ENCODE peak calls at places on chromosomes 6 and 20, in four cellular contexts. Z is AG04450, J is GM23248, F is lower leg skin. B is an unnamed sample.
A peak's percentile ranks its signal among the peaks of the same experiment; 100 is the strongest.

GRCh38 chr6:56314683-56315523 is 67.5 kb upstream of the COL21A1 start:
- DNase-seq in Z (no peak), F (no peak), J (peak; percentile 57), B (no peak)

GRCh38 chr6:131164506-131164905 is 29.2 kb downstream of the AKAP7 start:
- DNase-seq in F (no peak), J (peak; percentile 62), Z (no peak), B (no peak)

GRCh38 chr6:149127212-149127611 is 190.3 kb upstream of the TAB2 start:
- DNase-seq in Z (peak; percentile 8), J (peak; percentile 58), F (no peak), B (no peak)

GRCh38 chr6:16591681-16592549 is 169.3 kb downstream of the ATXN1 start:
- DNase-seq in Z (no peak), F (no peak), J (peak; percentile 38), B (no peak)

GRCh38 chr20:51335329-51335841 is 207.1 kb downstream of the NFATC2 start:
- DNase-seq in J (peak; percentile 96), Z (peak; percentile 98), F (no peak), B (peak; percentile 83)

GRCh38 chr6:122845916-122846632 is 57.0 kb downstream of the SMPDL3A start:
- DNase-seq in J (peak; percentile 58), F (no peak), Z (no peak), B (no peak)

GRCh38 chr20:58608096-58608840 is 42.8 kb upstream of the STX16 start:
- DNase-seq in F (no peak), J (no peak), Z (no peak), B (no peak)

GRCh38 chr20:62707981-62708521 is 585 bp upstream of the NTSR1 start:
- DNase-seq in J (no peak), F (no peak), Z (no peak), B (no peak)

GRCh38 chr6:37059344-37060194 is 54.1 kb downstream of the FGD2 start:
- DNase-seq in J (peak; percentile 98), F (peak; percentile 64), Z (peak; percentile 81), B (peak; percentile 80)

GRCh38 chr6:139407718-139408222 is 33.3 kb upstream of the CITED2 start:
- DNase-seq in Z (peak; percentile 74), F (no peak), J (peak; percentile 94), B (peak; percentile 97)

GRCh38 chr6:32127717-32128592 is at the start of gene ATF6B:
- DNase-seq in Z (peak; percentile 99), J (peak; percentile 100), F (peak; percentile 99), B (peak; percentile 99)

GRCh38 chr6:1552296-1552761 is 57.4 kb upstream of the FOXC1 start:
- DNase-seq in Z (no peak), J (peak; percentile 63), F (no peak), B (no peak)

GRCh38 chr6:168870982-168871381 is 382.7 kb downstream of the THBS2 start:
- DNase-seq in F (no peak), J (no peak), Z (no peak), B (no peak)

GRCh38 chr20:1503564-1504227 is 12.5 kb upstream of the SIRPB2 start:
- DNase-seq in J (peak; percentile 95), Z (peak; percentile 75), F (peak; percentile 80), B (peak; percentile 84)

GRCh38 chr20:59495894-59496510 is 108.3 kb upstream of the PHACTR3 start:
- DNase-seq in F (peak; percentile 46), J (peak; percentile 76), Z (peak; percentile 18), B (peak; percentile 11)

GRCh38 chr6:112010328-112010727 is 43.6 kb upstream of the CCN6 start:
- DNase-seq in F (no peak), J (no peak), Z (no peak), B (no peak)

GRCh38 chr20:60729119-60729900 is 522.8 kb upstream of the CDH4 start:
- DNase-seq in F (no peak), J (no peak), Z (no peak), B (no peak)

GRCh38 chr6:1604347-1604990 is 5.2 kb upstream of the FOXC1 start:
- DNase-seq in Z (no peak), J (peak; percentile 80), F (no peak), B (no peak)

GRCh38 chr6:61606500-61606899 is 679.5 kb downstream of the KHDRBS2 start:
- DNase-seq in F (no peak), Z (no peak), J (no peak), B (no peak)
- H3K4me3 ChIP-seq in F (no peak overlapping the region), Z (no peak overlapping the region), J (no peak overlapping the region), B (no peak overlapping the region)

GRCh38 chr20:53750827-53751393 is 157.3 kb upstream of the ZNF217 start:
- DNase-seq in Z (peak; percentile 65), F (peak; percentile 62), J (peak; percentile 83), B (peak; percentile 87)
- H3K4me3 ChIP-seq in Z (no peak overlapping the region), F (no peak overlapping the region), J (no peak overlapping the region), B (no peak overlapping the region)

GRCh38 chr6:63597142-63598000 is 25.1 kb downstream of the LOC128125822 start:
- DNase-seq in J (peak; percentile 56), Z (no peak), F (no peak), B (no peak)
- H3K4me3 ChIP-seq in J (peak overlapping the region; percentile 77), Z (no peak overlapping the region), F (no peak overlapping the region), B (no peak overlapping the region)

DNA sequence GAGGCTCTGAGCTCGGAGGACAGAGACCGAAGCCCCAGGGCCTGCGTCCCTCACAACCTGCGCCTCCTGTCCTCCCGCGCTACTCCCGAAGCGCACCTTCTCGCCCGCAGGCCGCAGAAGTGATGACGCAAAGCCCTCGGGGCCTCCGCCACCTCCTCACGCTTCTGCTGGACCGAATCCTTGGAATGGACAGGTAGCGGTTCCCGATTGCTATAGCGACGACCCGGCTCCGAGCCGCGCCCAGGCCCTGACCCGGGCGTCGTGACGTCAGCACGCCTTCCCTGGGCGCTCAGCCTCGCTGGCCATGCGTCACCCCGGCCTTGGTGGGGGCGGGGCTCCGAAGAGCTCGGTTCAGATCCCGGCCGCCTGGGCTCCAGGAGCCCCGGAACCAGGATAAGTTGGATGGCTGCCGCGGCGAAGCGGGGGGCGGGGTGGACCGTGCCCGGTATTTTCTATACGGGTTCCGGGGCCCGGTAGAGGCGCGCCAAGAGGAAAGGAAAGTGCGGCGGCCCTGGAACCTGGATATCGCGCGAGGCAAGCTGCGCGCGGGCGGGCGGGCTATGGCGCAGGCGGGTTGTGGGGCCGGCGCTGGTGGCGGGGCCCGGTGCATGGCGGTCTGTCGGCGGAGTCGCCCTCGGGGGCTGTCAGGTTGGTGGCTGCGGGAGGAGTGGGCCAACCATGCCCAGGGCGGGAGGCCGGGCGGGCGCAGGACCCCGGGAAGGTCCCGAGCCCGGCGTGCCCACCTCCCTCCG is at the start of gene ZNF76:
- DNase-seq in F (peak; percentile 96), Z (peak; percentile 91), J (peak; percentile 99), B (peak; percentile 73)
- H3K4me3 ChIP-seq in F (peak within 1 kb of the TSS; percentile 79), Z (peak within 1 kb of the TSS; percentile 97), J (peak within 1 kb of the TSS; percentile 89), B (peak within 1 kb of the TSS; percentile 85)

B was measured in AG09309.